ENCODE peak calls at places on chromosome 13, in ten cellular contexts. W is C1 segment of cervical spinal cord; R is stimulated activated CD8-positive, alpha-beta memory T cell treated with anti-CD3 and anti-CD28 coated beads, Interleukin-4, amount 100 ng/mL, for 1 hour; C is H9; T is naive thymus-derived CD8-positive, alpha-beta T cell; H is MV-4-11; G is neuronal stem cell; Z is naive B cell; L is heart right ventricle; M is CD8-positive, alpha-beta T cell. O is an unnamed sample.

GRCh38 chr13:113149711-113150544 is 8.5 kb upstream of the PROZ start:
- DNase-seq in W (no peak), Z (no peak), R (no peak), T (no peak), M (no peak), H (no peak), G (no peak), L (no peak), C (peak), O (no peak)

GRCh38 chr13:75666646-75667351 is 30.7 kb downstream of the LMO7 start:
- DNase-seq in W (no peak), C (no peak), R (no peak), M (no peak), H (no peak), L (no peak), Z (no peak), G (no peak), T (no peak), O (no peak)

GRCh38 chr13:102399791-102400618 is 1.8 kb downstream of the FGF14 start:
- DNase-seq in G (no peak), T (no peak), M (no peak), H (no peak), R (no peak), L (peak), W (no peak), C (peak), Z (no peak), O (no peak)

GRCh38 chr13:26881154-26881553 is 120.6 kb upstream of the GPR12 start:
- DNase-seq in W (no peak), G (no peak), R (no peak), L (no peak), C (no peak), H (no peak), M (no peak), T (no peak), Z (no peak), O (no peak)

GRCh38 chr13:29369060-29369743 is 226.3 kb downstream of the SLC7A1 start:
- DNase-seq in R (no peak), M (no peak), L (no peak), W (peak), C (peak), T (no peak), G (peak), H (peak), Z (peak), O (no peak)

GRCh38 chr13:109196896-109197295 is 567.5 kb downstream of the MYO16 start:
- DNase-seq in T (no peak), Z (no peak), M (no peak), R (no peak), H (no peak), G (peak), C (peak), L (no peak), W (no peak), O (no peak)

GRCh38 chr13:89923731-89924130 is 1423.8 kb upstream of the MIR17HG start:
- DNase-seq in L (no peak), M (no peak), W (no peak), Z (no peak), T (no peak), C (no peak), R (no peak), G (no peak), H (peak), O (no peak)

GRCh38 chr13:75072368-75072767 is 409.6 kb downstream of the TBC1D4 start:
- DNase-seq in T (no peak), W (no peak), C (no peak), G (no peak), H (no peak), R (no peak), L (no peak), Z (no peak), M (no peak), O (no peak)

GRCh38 chr13:51825165-51825592 is 19.8 kb downstream of the TMEM272 start:
- DNase-seq in R (no peak), T (no peak), M (no peak), L (no peak), C (no peak), W (no peak), Z (no peak), G (no peak), H (peak), O (no peak)

GRCh38 chr13:99431927-99432636 is 69.2 kb upstream of the TM9SF2 start:
- DNase-seq in C (no peak), M (no peak), L (no peak), W (no peak), R (no peak), H (peak), Z (peak), G (no peak), T (no peak), O (no peak)

GRCh38 chr13:50846861-50847475 is 3.5 kb upstream of the DLEU7 start:
- DNase-seq in T (no peak), H (no peak), Z (no peak), G (no peak), M (no peak), W (no peak), R (no peak), C (no peak), L (no peak), O (no peak)

GRCh38 chr13:114328595-114328994 is 14.3 kb downstream of the CHAMP1 start:
- DNase-seq in L (no peak), M (no peak), Z (no peak), C (no peak), H (no peak), T (no peak), R (no peak), W (no peak), G (no peak), O (no peak)

GRCh38 chr13:50197705-50198104 is 182.5 kb downstream of the KCNRG start:
- DNase-seq in L (no peak), C (no peak), H (no peak), M (no peak), Z (no peak), W (no peak), R (no peak), T (no peak), G (no peak), O (no peak)

GRCh38 chr13:35744144-35744543 is 267.7 kb upstream of the MAB21L1 start:
- DNase-seq in L (no peak), T (no peak), W (no peak), Z (no peak), R (no peak), G (no peak), C (no peak), M (no peak), H (no peak), O (no peak)

GRCh38 chr13:35531551-35531950 is 55.1 kb upstream of the MAB21L1 start:
- DNase-seq in T (no peak), W (no peak), C (no peak), R (no peak), L (no peak), H (no peak), Z (no peak), G (no peak), M (no peak), O (no peak)

GRCh38 chr13:73171926-73172325 is 113.1 kb downstream of the KLF5 start:
- DNase-seq in C (peak), W (no peak), T (no peak), M (no peak), H (no peak), Z (no peak), R (no peak), L (no peak), G (no peak), O (no peak)

GRCh38 chr13:44591316-44591715 is 15.2 kb upstream of the TSC22D1 start:
- DNase-seq in W (no peak), M (no peak), R (no peak), H (no peak), L (no peak), G (no peak), Z (no peak), C (peak), T (no peak), O (no peak)

GRCh38 chr13:103539265-103539664 is 473.0 kb upstream of the SLC10A2 start:
- DNase-seq in Z (no peak), G (peak), W (no peak), C (peak), H (no peak), R (no peak), L (peak), T (no peak), M (no peak), O (no peak)

GRCh38 chr13:29758591-29759114 is 91.8 kb downstream of the UBL3 start:
- DNase-seq in L (no peak), R (no peak), W (peak), M (peak), Z (peak), H (peak), C (no peak), G (no peak), T (peak), O (no peak)

GRCh38 chr13:29513002-29513980 is 82.2 kb downstream of the SLC7A1 start:
- DNase-seq in C (no peak), M (no peak), G (no peak), W (no peak), R (no peak), Z (no peak), H (peak), T (no peak), L (no peak), O (no peak)

GRCh38 chr13:114019367-114019766 is 45.5 kb upstream of the C13orf46 start:
- DNase-seq in H (no peak), W (no peak), M (peak), C (peak), G (no peak), Z (no peak), L (no peak), R (no peak), T (no peak), O (no peak)

GRCh38 chr13:23516706-23517105 is 53.5 kb upstream of the TNFRSF19 start:
- DNase-seq in G (no peak), R (no peak), L (no peak), T (no peak), M (no peak), W (no peak), Z (no peak), H (no peak), C (no peak), O (no peak)

GRCh38 chr13:99425485-99426341 is 75.6 kb upstream of the TM9SF2 start:
- DNase-seq in W (no peak), R (no peak), M (peak), L (no peak), H (peak), C (peak), G (no peak), Z (peak), T (peak), O (no peak)

GRCh38 chr13:82688400-82688999 is 1193.8 kb downstream of the SLITRK1 start:
- DNase-seq in M (no peak), Z (no peak), W (no peak), G (no peak), L (no peak), C (no peak), T (no peak), R (no peak), H (no peak), O (no peak)

GRCh38 chr13:110062077-110062776 is 244.7 kb downstream of the COL4A1 start:
- DNase-seq in T (no peak), G (no peak), Z (no peak), M (no peak), W (no peak), L (peak), C (no peak), H (no peak), R (no peak), O (no peak)

GRCh38 chr13:26749905-26750304 is 10.7 kb downstream of the GPR12 start:
- DNase-seq in W (no peak), R (no peak), Z (no peak), C (no peak), H (no peak), L (no peak), M (no peak), T (no peak), G (no peak), O (no peak)

GRCh38 chr13:45370922-45371406 is 30.0 kb upstream of the TPT1 start:
- DNase-seq in L (peak), C (peak), T (peak), M (peak), G (peak), Z (peak), W (peak), H (no peak), R (peak), O (peak)

GRCh38 chr13:25581351-25581750 is 209.6 kb downstream of the ATP8A2 start:
- DNase-seq in L (no peak), G (no peak), M (no peak), T (no peak), R (no peak), C (no peak), Z (no peak), W (no peak), H (no peak), O (no peak)

GRCh38 chr13:101941095-101941777 is 460.6 kb downstream of the FGF14 start:
- DNase-seq in T (no peak), L (no peak), H (no peak), G (no peak), Z (no peak), M (no peak), R (no peak), W (no peak), C (no peak), O (no peak)

GRCh38 chr13:66036024-66036614 is 1194.0 kb downstream of the PCDH9 start:
- DNase-seq in L (no peak), H (no peak), R (no peak), Z (no peak), C (no peak), M (no peak), G (peak), T (no peak), W (no peak), O (no peak)

GRCh38 chr13:66560189-66560588 is 669.9 kb downstream of the PCDH9 start:
- DNase-seq in Z (no peak), G (no peak), M (no peak), H (no peak), C (no peak), L (no peak), T (no peak), W (no peak), R (no peak), O (no peak)

GRCh38 chr13:50915562-50915961 is 6.0 kb downstream of the RNASEH2B start:
- DNase-seq in C (no peak), L (no peak), M (no peak), T (no peak), W (no peak), G (no peak), Z (no peak), R (no peak), H (peak), O (no peak)

GRCh38 chr13:71672527-71672926 is 194.5 kb downstream of the DACH1 start:
- DNase-seq in M (no peak), R (no peak), C (no peak), H (no peak), W (no peak), L (no peak), T (no peak), G (no peak), Z (no peak), O (no peak)

GRCh38 chr13:29362849-29363604 is 232.5 kb downstream of the SLC7A1 start:
- DNase-seq in T (no peak), Z (peak), H (peak), C (peak), G (peak), W (no peak), R (no peak), L (no peak), M (peak), O (no peak)

GRCh38 chr13:37109080-37109678 is 3.7 kb upstream of the CSNK1A1L start:
- DNase-seq in H (no peak), C (no peak), G (peak), T (no peak), L (no peak), M (no peak), R (no peak), Z (no peak), W (no peak), O (no peak)

O was measured in omental fat pad.